ENCODE peak calls at places on chromosomes 4 and X, in nine cellular contexts. One of them, this sample, is unnamed.

GRCh38 chr4:76969493-76969892 is 19.9 kb downstream of the SEPTIN11 start:
- DNase-seq in RPMI7951: no peak
- DNase-seq in DMS 273 treated with DMSO at 0.1 percent for 48 hours: no peak
- DNase-seq in ureter: no peak
- DNase-seq in head of caudate nucleus: no peak
- DNase-seq in NCI-H2171: no peak
- DNase-seq in putamen: no peak
- DNase-seq in small intestine: no peak
- DNase-seq in stimulated activated CD4-positive, alpha-beta T cell treated with anti-CD3 and anti-CD28 coated beads, Interleukin-12 subunit alpha, Interleukin-12 subunit beta, amount 100 ng/mL, for 24 hours: no peak
- DNase-seq in this sample: no peak

GRCh38 chrX:84188320-84188834 is 378 bp upstream of the RPS6KA6 start:
- DNase-seq in RPMI7951: no peak
- DNase-seq in ureter: peak
- DNase-seq in stimulated activated CD4-positive, alpha-beta T cell treated with anti-CD3 and anti-CD28 coated beads, Interleukin-12 subunit alpha, Interleukin-12 subunit beta, amount 100 ng/mL, for 24 hours: no peak
- DNase-seq in putamen: peak
- DNase-seq in DMS 273 treated with DMSO at 0.1 percent for 48 hours: peak
- DNase-seq in small intestine: peak
- DNase-seq in NCI-H2171: peak
- DNase-seq in head of caudate nucleus: peak
- DNase-seq in this sample: peak

GRCh38 chr4:26150948-26151347 is 169.9 kb upstream of the RBPJ start:
- DNase-seq in DMS 273 treated with DMSO at 0.1 percent for 48 hours: no peak
- DNase-seq in putamen: peak
- DNase-seq in stimulated activated CD4-positive, alpha-beta T cell treated with anti-CD3 and anti-CD28 coated beads, Interleukin-12 subunit alpha, Interleukin-12 subunit beta, amount 100 ng/mL, for 24 hours: peak
- DNase-seq in small intestine: no peak
- DNase-seq in NCI-H2171: no peak
- DNase-seq in head of caudate nucleus: no peak
- DNase-seq in RPMI7951: peak
- DNase-seq in ureter: no peak
- DNase-seq in this sample: no peak

GRCh38 chr4:156113138-156113537 is 159.5 kb upstream of the CTSO start:
- DNase-seq in ureter: no peak
- DNase-seq in NCI-H2171: no peak
- DNase-seq in RPMI7951: peak
- DNase-seq in putamen: no peak
- DNase-seq in DMS 273 treated with DMSO at 0.1 percent for 48 hours: no peak
- DNase-seq in small intestine: no peak
- DNase-seq in stimulated activated CD4-positive, alpha-beta T cell treated with anti-CD3 and anti-CD28 coated beads, Interleukin-12 subunit alpha, Interleukin-12 subunit beta, amount 100 ng/mL, for 24 hours: no peak
- DNase-seq in head of caudate nucleus: no peak
- DNase-seq in this sample: peak

GRCh38 chr4:152590179-152591031 is 54.5 kb upstream of the FBXW7 start:
- DNase-seq in DMS 273 treated with DMSO at 0.1 percent for 48 hours: peak
- DNase-seq in RPMI7951: peak
- DNase-seq in head of caudate nucleus: no peak
- DNase-seq in putamen: no peak
- DNase-seq in small intestine: no peak
- DNase-seq in NCI-H2171: peak
- DNase-seq in stimulated activated CD4-positive, alpha-beta T cell treated with anti-CD3 and anti-CD28 coated beads, Interleukin-12 subunit alpha, Interleukin-12 subunit beta, amount 100 ng/mL, for 24 hours: no peak
- DNase-seq in ureter: no peak
- DNase-seq in this sample: no peak

GRCh38 chrX:17032351-17032750 is 85.9 kb downstream of the REPS2 start:
- DNase-seq in putamen: no peak
- DNase-seq in DMS 273 treated with DMSO at 0.1 percent for 48 hours: no peak
- DNase-seq in NCI-H2171: no peak
- DNase-seq in RPMI7951: peak
- DNase-seq in ureter: no peak
- DNase-seq in small intestine: peak
- DNase-seq in head of caudate nucleus: no peak
- DNase-seq in stimulated activated CD4-positive, alpha-beta T cell treated with anti-CD3 and anti-CD28 coated beads, Interleukin-12 subunit alpha, Interleukin-12 subunit beta, amount 100 ng/mL, for 24 hours: no peak
- DNase-seq in this sample: no peak

GRCh38 chr4:140004580-140005314 is 149.2 kb downstream of the MAML3 start:
- DNase-seq in head of caudate nucleus: peak
- DNase-seq in stimulated activated CD4-positive, alpha-beta T cell treated with anti-CD3 and anti-CD28 coated beads, Interleukin-12 subunit alpha, Interleukin-12 subunit beta, amount 100 ng/mL, for 24 hours: no peak
- DNase-seq in putamen: peak
- DNase-seq in DMS 273 treated with DMSO at 0.1 percent for 48 hours: peak
- DNase-seq in ureter: no peak
- DNase-seq in small intestine: no peak
- DNase-seq in RPMI7951: no peak
- DNase-seq in NCI-H2171: peak
- DNase-seq in this sample: peak

GRCh38 chr4:174631901-174632758 is 109.8 kb upstream of the HPGD start:
- DNase-seq in DMS 273 treated with DMSO at 0.1 percent for 48 hours: no peak
- DNase-seq in small intestine: peak
- DNase-seq in RPMI7951: peak
- DNase-seq in head of caudate nucleus: no peak
- DNase-seq in stimulated activated CD4-positive, alpha-beta T cell treated with anti-CD3 and anti-CD28 coated beads, Interleukin-12 subunit alpha, Interleukin-12 subunit beta, amount 100 ng/mL, for 24 hours: no peak
- DNase-seq in ureter: no peak
- DNase-seq in NCI-H2171: no peak
- DNase-seq in putamen: peak
- DNase-seq in this sample: peak

GRCh38 chr4:130722370-130722769 is 1626.4 kb downstream of the C4orf33 start:
- DNase-seq in head of caudate nucleus: no peak
- DNase-seq in stimulated activated CD4-positive, alpha-beta T cell treated with anti-CD3 and anti-CD28 coated beads, Interleukin-12 subunit alpha, Interleukin-12 subunit beta, amount 100 ng/mL, for 24 hours: no peak
- DNase-seq in NCI-H2171: no peak
- DNase-seq in RPMI7951: no peak
- DNase-seq in small intestine: no peak
- DNase-seq in DMS 273 treated with DMSO at 0.1 percent for 48 hours: no peak
- DNase-seq in putamen: no peak
- DNase-seq in ureter: no peak
- DNase-seq in this sample: peak

GRCh38 chr4:23827971-23828680 is 61.7 kb downstream of the PPARGC1A start:
- DNase-seq in NCI-H2171: no peak
- DNase-seq in putamen: no peak
- DNase-seq in ureter: no peak
- DNase-seq in small intestine: no peak
- DNase-seq in stimulated activated CD4-positive, alpha-beta T cell treated with anti-CD3 and anti-CD28 coated beads, Interleukin-12 subunit alpha, Interleukin-12 subunit beta, amount 100 ng/mL, for 24 hours: no peak
- DNase-seq in head of caudate nucleus: no peak
- DNase-seq in DMS 273 treated with DMSO at 0.1 percent for 48 hours: no peak
- DNase-seq in RPMI7951: no peak
- DNase-seq in this sample: no peak

GRCh38 chr4:150337709-150338108 is 244.2 kb upstream of the MAB21L2 start:
- DNase-seq in stimulated activated CD4-positive, alpha-beta T cell treated with anti-CD3 and anti-CD28 coated beads, Interleukin-12 subunit alpha, Interleukin-12 subunit beta, amount 100 ng/mL, for 24 hours: no peak
- DNase-seq in putamen: no peak
- DNase-seq in small intestine: no peak
- DNase-seq in head of caudate nucleus: no peak
- DNase-seq in NCI-H2171: no peak
- DNase-seq in RPMI7951: no peak
- DNase-seq in DMS 273 treated with DMSO at 0.1 percent for 48 hours: no peak
- DNase-seq in ureter: no peak
- DNase-seq in this sample: peak

GRCh38 chr4:183860726-183861125 is 44.4 kb upstream of the STOX2 start:
- DNase-seq in head of caudate nucleus: peak
- DNase-seq in stimulated activated CD4-positive, alpha-beta T cell treated with anti-CD3 and anti-CD28 coated beads, Interleukin-12 subunit alpha, Interleukin-12 subunit beta, amount 100 ng/mL, for 24 hours: no peak
- DNase-seq in NCI-H2171: no peak
- DNase-seq in small intestine: no peak
- DNase-seq in putamen: peak
- DNase-seq in RPMI7951: no peak
- DNase-seq in ureter: peak
- DNase-seq in DMS 273 treated with DMSO at 0.1 percent for 48 hours: no peak
- DNase-seq in this sample: no peak

GRCh38 chr4:8850830-8851188 is 20.8 kb downstream of the HMX1 start:
- DNase-seq in stimulated activated CD4-positive, alpha-beta T cell treated with anti-CD3 and anti-CD28 coated beads, Interleukin-12 subunit alpha, Interleukin-12 subunit beta, amount 100 ng/mL, for 24 hours: no peak
- DNase-seq in small intestine: no peak
- DNase-seq in ureter: no peak
- DNase-seq in RPMI7951: no peak
- DNase-seq in DMS 273 treated with DMSO at 0.1 percent for 48 hours: no peak
- DNase-seq in head of caudate nucleus: no peak
- DNase-seq in NCI-H2171: no peak
- DNase-seq in putamen: no peak
- DNase-seq in this sample: no peak

GRCh38 chrX:120316587-120317283 is 5.5 kb upstream of the TMEM255A start:
- DNase-seq in DMS 273 treated with DMSO at 0.1 percent for 48 hours: no peak
- DNase-seq in stimulated activated CD4-positive, alpha-beta T cell treated with anti-CD3 and anti-CD28 coated beads, Interleukin-12 subunit alpha, Interleukin-12 subunit beta, amount 100 ng/mL, for 24 hours: no peak
- DNase-seq in head of caudate nucleus: no peak
- DNase-seq in NCI-H2171: no peak
- DNase-seq in RPMI7951: peak
- DNase-seq in small intestine: no peak
- DNase-seq in ureter: no peak
- DNase-seq in putamen: no peak
- DNase-seq in this sample: no peak

GRCh38 chr4:101217353-101218031 is 129.8 kb downstream of the PPP3CA start:
- DNase-seq in ureter: no peak
- DNase-seq in stimulated activated CD4-positive, alpha-beta T cell treated with anti-CD3 and anti-CD28 coated beads, Interleukin-12 subunit alpha, Interleukin-12 subunit beta, amount 100 ng/mL, for 24 hours: no peak
- DNase-seq in small intestine: no peak
- DNase-seq in head of caudate nucleus: no peak
- DNase-seq in DMS 273 treated with DMSO at 0.1 percent for 48 hours: no peak
- DNase-seq in RPMI7951: no peak
- DNase-seq in NCI-H2171: no peak
- DNase-seq in putamen: no peak
- DNase-seq in this sample: no peak

GRCh38 chr4:186342582-186342981 is 76.6 kb downstream of the F11 start:
- DNase-seq in RPMI7951: no peak
- DNase-seq in putamen: no peak
- DNase-seq in small intestine: no peak
- DNase-seq in NCI-H2171: no peak
- DNase-seq in ureter: no peak
- DNase-seq in head of caudate nucleus: no peak
- DNase-seq in stimulated activated CD4-positive, alpha-beta T cell treated with anti-CD3 and anti-CD28 coated beads, Interleukin-12 subunit alpha, Interleukin-12 subunit beta, amount 100 ng/mL, for 24 hours: no peak
- DNase-seq in DMS 273 treated with DMSO at 0.1 percent for 48 hours: no peak
- DNase-seq in this sample: no peak

GRCh38 chrX:67604979-67605703 is 61.3 kb downstream of the AR start:
- DNase-seq in putamen: no peak
- DNase-seq in ureter: no peak
- DNase-seq in head of caudate nucleus: no peak
- DNase-seq in RPMI7951: peak
- DNase-seq in NCI-H2171: no peak
- DNase-seq in stimulated activated CD4-positive, alpha-beta T cell treated with anti-CD3 and anti-CD28 coated beads, Interleukin-12 subunit alpha, Interleukin-12 subunit beta, amount 100 ng/mL, for 24 hours: no peak
- DNase-seq in DMS 273 treated with DMSO at 0.1 percent for 48 hours: no peak
- DNase-seq in small intestine: no peak
- DNase-seq in this sample: peak

GRCh38 chr4:158181906-158182305 is 9.1 kb upstream of the GASK1B start:
- DNase-seq in small intestine: no peak
- DNase-seq in ureter: no peak
- DNase-seq in RPMI7951: peak
- DNase-seq in stimulated activated CD4-positive, alpha-beta T cell treated with anti-CD3 and anti-CD28 coated beads, Interleukin-12 subunit alpha, Interleukin-12 subunit beta, amount 100 ng/mL, for 24 hours: no peak
- DNase-seq in NCI-H2171: no peak
- DNase-seq in head of caudate nucleus: no peak
- DNase-seq in DMS 273 treated with DMSO at 0.1 percent for 48 hours: no peak
- DNase-seq in putamen: no peak
- DNase-seq in this sample: no peak

GRCh38 chr4:68267433-68267944 is 22.0 kb upstream of the TMPRSS11B start:
- DNase-seq in small intestine: peak
- DNase-seq in ureter: no peak
- DNase-seq in DMS 273 treated with DMSO at 0.1 percent for 48 hours: no peak
- DNase-seq in stimulated activated CD4-positive, alpha-beta T cell treated with anti-CD3 and anti-CD28 coated beads, Interleukin-12 subunit alpha, Interleukin-12 subunit beta, amount 100 ng/mL, for 24 hours: no peak
- DNase-seq in head of caudate nucleus: no peak
- DNase-seq in putamen: no peak
- DNase-seq in NCI-H2171: no peak
- DNase-seq in RPMI7951: peak
- DNase-seq in this sample: no peak

GRCh38 chr4:4492161-4492847 is 49.5 kb downstream of the STX18 start:
- DNase-seq in small intestine: peak
- DNase-seq in stimulated activated CD4-positive, alpha-beta T cell treated with anti-CD3 and anti-CD28 coated beads, Interleukin-12 subunit alpha, Interleukin-12 subunit beta, amount 100 ng/mL, for 24 hours: no peak
- DNase-seq in ureter: no peak
- DNase-seq in RPMI7951: peak
- DNase-seq in putamen: no peak
- DNase-seq in head of caudate nucleus: no peak
- DNase-seq in NCI-H2171: no peak
- DNase-seq in DMS 273 treated with DMSO at 0.1 percent for 48 hours: no peak
- DNase-seq in this sample: no peak